ENCODE peak calls at places on chromosome 2, in four cellular contexts. F is hepatocyte, W is upper lobe of left lung, Z is upper lobe of right lung. T is an unnamed sample.
A peak's percentile ranks its signal among the peaks of the same experiment; 100 is the strongest.

GRCh38 chr2:150532883-150533282 is 45.4 kb upstream of the RND3 start:
- DNase-seq in F (no peak), W (no peak), Z (no peak), T (no peak)

GRCh38 chr2:48512071-48512470 is 17.9 kb upstream of the STON1 start:
- DNase-seq in F (no peak), W (no peak), Z (no peak), T (no peak)

GRCh38 chr2:3784731-3785130 is 81.4 kb downstream of the DCDC2C start:
- DNase-seq in F (no peak), W (no peak), Z (no peak), T (no peak)

GRCh38 chr2:45652090-45653050 is 895 bp downstream of the PRKCE start:
- DNase-seq in F (peak; percentile 34), W (peak; percentile 80), Z (peak; percentile 80), T (peak; percentile 32)

GRCh38 chr2:36748166-36748565 is 51.7 kb downstream of the VIT start:
- DNase-seq in F (no peak), W (no peak), Z (no peak), T (no peak)

GRCh38 chr2:238061310-238062202 is 755 bp downstream of the SCLY start:
- DNase-seq in F (peak; percentile 52), W (no peak), Z (no peak), T (peak; percentile 66)

GRCh38 chr2:51855683-51856082 is 823.8 kb upstream of the NRXN1 start:
- DNase-seq in F (no peak), W (no peak), Z (no peak), T (no peak)

GRCh38 chr2:224263571-224264043 is 138.3 kb downstream of the FAM124B start:
- DNase-seq in F (no peak), W (no peak), Z (no peak), T (no peak)

GRCh38 chr2:100976634-100977391 is 25.3 kb upstream of the RPL31 start:
- DNase-seq in F (peak; percentile 55), W (no peak), Z (peak; percentile 29), T (peak; percentile 31)

GRCh38 chr2:73640946-73641766 is 1.1 kb downstream of the NAT8 start:
- DNase-seq in F (no peak), W (peak; percentile 15), Z (no peak), T (no peak)

GRCh38 chr2:71466301-71467179 is 13.2 kb downstream of the DYSF start:
- DNase-seq in F (peak; percentile 25), W (peak; percentile 88), Z (peak; percentile 71), T (no peak)

GRCh38 chr2:177550264-177551200 is 158.0 kb downstream of the AGPS start:
- DNase-seq in F (no peak), W (no peak), Z (no peak), T (no peak)

GRCh38 chr2:45131587-45131986 is 122.3 kb upstream of the SIX2 start:
- DNase-seq in F (no peak), W (no peak), Z (no peak), T (peak; percentile 66)

GRCh38 chr2:105325389-105325963 is 4.1 kb downstream of the TGFBRAP1 start:
- DNase-seq in F (no peak), W (no peak), Z (no peak), T (peak; percentile 16)

GRCh38 chr2:63050186-63050915 is at the start of gene OTX1:
- DNase-seq in F (peak; percentile 69), W (peak; percentile 92), Z (peak; percentile 83), T (peak; percentile 89)

GRCh38 chr2:167749016-167749415 is 498.4 kb downstream of the STK39 start:
- DNase-seq in F (no peak), W (no peak), Z (no peak), T (no peak)

GRCh38 chr2:98148968-98149697 is 62.2 kb downstream of the VWA3B start:
- DNase-seq in F (no peak), W (no peak), Z (no peak), T (peak; percentile 66)
- H3K4me3 ChIP-seq in F (no peak overlapping the region), W (peak overlapping the region; percentile 24), Z (peak overlapping the region; percentile 23), T (peak overlapping the region; percentile 34)

DNA sequence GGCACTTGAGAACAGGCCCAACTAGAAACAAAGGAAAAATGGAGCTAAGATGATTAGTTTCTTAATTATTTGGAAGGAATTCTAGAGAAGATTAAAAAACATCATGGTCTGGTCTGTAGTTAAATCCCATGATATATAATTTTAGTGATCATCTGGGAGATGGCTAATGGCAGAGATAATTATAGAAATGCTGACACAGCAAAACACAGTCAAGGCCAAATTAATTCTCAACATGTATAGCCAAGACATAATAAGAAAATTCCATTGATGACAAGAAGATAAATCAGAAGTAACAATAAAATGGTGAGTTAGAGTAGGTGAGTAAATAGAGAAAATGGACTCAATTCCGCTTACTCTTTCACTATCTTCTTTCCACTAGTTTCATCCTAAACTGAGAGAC is 59.2 kb upstream of the ITGA4 start:
- DNase-seq in F (no peak), W (no peak), Z (no peak), T (no peak)
- H3K4me1 ChIP-seq in F (no peaks in the 10 kb centered on the region), W (peaks cover 4% of the 10 kb centered on the region), Z (no peaks in the 10 kb centered on the region), T (peaks cover 45% of the 10 kb centered on the region)

GRCh38 chr2:85886141-85886540 is 2.6 kb downstream of the ST3GAL5 start:
- DNase-seq in F (no peak), W (no peak), Z (no peak), T (no peak)
- H3K4me3 ChIP-seq in F (no peak overlapping the region), W (peak overlapping the region; percentile 94), Z (peak overlapping the region; percentile 76), T (no peak overlapping the region)

GRCh38 chr2:65023742-65024141 is 32.5 kb upstream of the CEP68 start:
- DNase-seq in F (no peak), W (peak; percentile 18), Z (no peak), T (no peak)
- H3K4me1 ChIP-seq in F (peaks cover 10% of the 10 kb centered on the region), W (no peaks in the 10 kb centered on the region), Z (peaks cover 5% of the 10 kb centered on the region), T (peaks cover 13% of the 10 kb centered on the region)

GRCh38 chr2:25517701-25518100 is 155.7 kb downstream of the DTNB start:
- DNase-seq in F (no peak), W (no peak), Z (no peak), T (no peak)

GRCh38 chr2:25521126-25521525 is 152.3 kb downstream of the DTNB start:
- DNase-seq in F (peak; percentile 8), W (no peak), Z (no peak), T (no peak)

GRCh38 chr2:25523060-25523459 is 150.3 kb downstream of the DTNB start:
- DNase-seq in F (no peak), W (no peak), Z (no peak), T (no peak)

GRCh38 chr2:25524507-25524906 is 148.9 kb downstream of the DTNB start:
- DNase-seq in F (no peak), W (no peak), Z (no peak), T (no peak)

DNA sequence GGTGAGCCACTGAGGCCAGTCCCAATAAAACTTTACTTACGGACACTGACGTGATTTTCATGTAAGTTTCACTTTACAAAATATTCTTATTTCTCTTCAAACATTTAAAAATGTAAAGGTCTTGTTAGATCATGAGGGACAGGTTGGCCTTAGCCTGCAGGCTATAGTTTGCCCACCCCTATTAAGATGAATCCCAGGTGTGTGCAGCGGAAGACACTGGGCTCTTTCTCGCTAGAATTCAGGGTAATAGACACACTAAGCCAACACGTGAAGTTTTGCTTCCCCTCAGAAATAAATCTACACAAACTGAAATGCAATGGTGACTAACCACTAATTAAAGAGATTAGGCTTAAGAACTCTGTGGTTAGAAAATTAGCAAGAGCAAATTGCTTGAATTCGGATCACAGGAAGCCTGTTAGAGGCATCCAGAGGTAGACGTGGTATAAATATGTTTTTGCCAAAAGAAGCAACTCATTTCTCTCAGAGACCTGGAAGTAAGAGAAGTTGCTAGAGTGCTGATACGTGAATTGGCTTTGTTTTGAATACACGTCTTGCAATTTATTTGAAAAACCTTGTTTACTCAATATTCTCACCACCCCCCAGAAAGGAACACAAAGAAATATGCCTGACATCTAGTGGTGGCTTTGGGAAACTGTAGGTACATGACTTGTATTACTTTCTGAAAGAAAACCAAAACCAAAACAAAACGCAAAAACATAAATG is 151.6 kb downstream of the DTNB start:
- DNase-seq in F (peak; percentile 83), W (no peak), Z (no peak), T (peak; percentile 36)
- H3K4me3 ChIP-seq in F (no peak overlapping the region), W (peak overlapping the region; percentile 34), Z (peak overlapping the region; percentile 34), T (no peak overlapping the region)

GRCh38 chr2:232854082-232854481 is 16.0 kb upstream of the SNORC start:
- DNase-seq in F (peak; percentile 42), W (no peak), Z (peak; percentile 69), T (peak; percentile 77)
- H3K4me1 ChIP-seq in F (peaks cover 10% of the 10 kb centered on the region), W (no peaks in the 10 kb centered on the region), Z (peaks cover 8% of the 10 kb centered on the region), T (peaks cover 26% of the 10 kb centered on the region)

DNA sequence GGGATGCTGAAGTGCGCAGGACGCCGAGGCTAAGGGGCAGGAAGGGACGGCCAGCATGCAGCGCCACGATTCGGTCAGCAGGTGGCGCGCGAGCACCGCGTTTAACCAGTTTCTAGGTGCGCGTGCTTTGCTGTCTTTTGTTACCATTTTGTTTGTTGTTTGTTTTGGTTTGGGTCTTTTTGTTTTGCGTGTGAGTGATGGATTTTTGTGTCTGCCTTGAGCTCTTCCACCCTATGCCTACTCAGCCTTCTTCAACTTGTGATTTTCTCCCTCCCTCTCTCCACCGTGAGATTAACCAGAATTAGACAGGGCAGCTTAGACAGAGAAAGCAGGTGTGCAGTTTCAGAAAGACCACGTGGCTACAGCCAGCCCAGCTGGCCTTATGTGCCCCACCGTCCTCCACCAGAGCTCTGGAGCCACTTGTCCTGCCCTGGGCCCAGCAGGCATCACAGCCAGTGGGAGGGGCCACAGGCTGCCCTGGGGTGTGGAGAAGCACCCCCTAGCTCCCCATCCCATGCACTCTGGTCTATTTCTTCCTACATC is 180.2 kb downstream of the RNF144A start:
- DNase-seq in F (peak; percentile 77), W (peak; percentile 95), Z (peak; percentile 88), T (peak; percentile 56)
- H3K4me3 ChIP-seq in F (no peak overlapping the region), W (no peak overlapping the region), Z (no peak overlapping the region), T (no peak overlapping the region)

T was measured in SJCRH30.